ENCODE peak calls at places on chromosomes 16 and 17, in four cellular contexts. B, F, D and Z are unnamed samples.

GRCh38 chr16:85483424-85483823 is 129.7 kb upstream of the GSE1 start:
- DNase-seq in B (no peak), F (no peak), D (no peak), Z (no peak)

GRCh38 chr16:8924214-8924613 is 39.5 kb downstream of the USP7 start:
- DNase-seq in B (no peak), F (no peak), D (no peak), Z (no peak)

GRCh38 chr17:13306310-13306962 is 288.6 kb upstream of the ELAC2 start:
- DNase-seq in B (no peak), F (no peak), D (no peak), Z (no peak)

GRCh38 chr16:15777533-15778203 is 79.2 kb downstream of the MYH11 start:
- DNase-seq in B (no peak), F (no peak), D (no peak), Z (no peak)

GRCh38 chr17:36935681-36936454 is 1.4 kb upstream of the LHX1 start:
- DNase-seq in B (no peak), F (no peak), D (no peak), Z (no peak)

GRCh38 chr16:89152831-89153700 is 18.5 kb upstream of the CDH15 start:
- DNase-seq in B (no peak), F (no peak), D (no peak), Z (no peak)

GRCh38 chr16:9119795-9120194 is 28.4 kb downstream of the HAPSTR1 start:
- DNase-seq in B (no peak), F (no peak), D (no peak), Z (no peak)

GRCh38 chr16:610513-611381 is 20.0 kb upstream of the WFIKKN1 start:
- DNase-seq in B (no peak), F (peak), D (peak), Z (peak)

GRCh38 chr16:68300736-68301459 is 9.8 kb downstream of the SLC7A6OS start:
- DNase-seq in B (no peak), F (no peak), D (no peak), Z (no peak)

GRCh38 chr17:42814633-42815399 is 9.3 kb downstream of the BECN1 start:
- DNase-seq in B (no peak), F (no peak), D (no peak), Z (no peak)

GRCh38 chr17:58991718-58992331 is 114.9 kb downstream of the TRIM37 start:
- DNase-seq in B (no peak), F (no peak), D (no peak), Z (no peak)

GRCh38 chr17:1872976-1873375 is 43.2 kb downstream of the RPA1 start:
- DNase-seq in B (no peak), F (no peak), D (no peak), Z (no peak)

GRCh38 chr16:82660078-82660645 is 33.4 kb downstream of the CDH13 start:
- DNase-seq in B (no peak), F (no peak), D (peak), Z (peak)

GRCh38 chr16:82456683-82457082 is 170.1 kb upstream of the CDH13 start:
- DNase-seq in B (no peak), F (peak), D (no peak), Z (no peak)

GRCh38 chr17:62950067-62950466 is 16.0 kb upstream of the TANC2 start:
- DNase-seq in B (no peak), F (no peak), D (no peak), Z (no peak)